ENCODE peak calls at places on chromosomes 6 and 20, in ten cellular contexts. G is HEK293T; T is G401; A is stimulated activated CD8-positive, alpha-beta memory T cell treated with anti-CD3 and anti-CD28 coated beads, Interleukin-4, amount 100 ng/mL, for 1 hour; L is IMR-90; B is AG04450; R is SW480; D is lower leg skin; S is ACHN; U is progenitor cell of endocrine pancreas. E is an unnamed sample.

GRCh38 chr6:32195902-32196681 is 3.6 kb upstream of the GPSM3 start:
- DNase-seq in U (peak), S (peak), T (peak), B (peak), D (peak), G (peak), L (peak), R (peak), A (no peak), E (peak)

GRCh38 chr20:42179768-42180167 is 561.6 kb upstream of the CHD6 start:
- DNase-seq in B (no peak), L (no peak), A (no peak), T (no peak), D (no peak), S (peak), R (peak), G (no peak), U (no peak), E (no peak)

GRCh38 chr6:116100419-116101297 is at the start of gene NT5DC1:
- DNase-seq in R (peak), S (peak), G (peak), T (peak), D (peak), L (peak), A (peak), B (no peak), U (peak), E (peak)

GRCh38 chr6:35728663-35729348 is 8.0 kb upstream of the ARMC12 start:
- DNase-seq in L (no peak), D (peak), S (no peak), U (no peak), B (no peak), G (no peak), T (peak), A (no peak), R (peak), E (peak)

GRCh38 chr20:40687384-40688128 is 1.5 kb downstream of the MAFB start:
- DNase-seq in U (peak), B (no peak), D (peak), L (no peak), T (no peak), A (no peak), G (peak), R (peak), S (no peak), E (no peak)

GRCh38 chr6:73285674-73286283 is 22.8 kb upstream of the KHDC1 start:
- DNase-seq in L (peak), T (peak), D (no peak), S (peak), B (peak), U (no peak), R (peak), G (peak), A (no peak), E (no peak)

GRCh38 chr6:144190051-144190450 is 39.7 kb downstream of the STX11 start:
- DNase-seq in T (no peak), S (no peak), U (no peak), G (no peak), R (no peak), D (no peak), L (no peak), A (no peak), B (no peak), E (no peak)

GRCh38 chr6:24766685-24767462 is 7.9 kb upstream of the GMNN start:
- DNase-seq in A (no peak), U (no peak), G (no peak), R (peak), S (peak), L (peak), B (no peak), D (no peak), T (peak), E (no peak)

GRCh38 chr20:39660965-39661364 is 698.8 kb downstream of the DHX35 start:
- DNase-seq in A (no peak), U (no peak), B (no peak), S (no peak), R (peak), T (no peak), D (no peak), L (no peak), G (no peak), E (no peak)

GRCh38 chr20:64199395-64199794 is 35.1 kb downstream of the MYT1 start:
- DNase-seq in T (no peak), U (no peak), L (no peak), D (no peak), R (no peak), S (no peak), G (no peak), B (no peak), A (no peak), E (no peak)

E was measured in GF-D8.